ENCODE peak calls at places on chromosomes 3 and 15, in five cellular contexts. X is ascending aorta, R is neuronal stem cell, H is Karpas-422, N is body of pancreas. U is an unnamed sample.

GRCh38 chr3:45994661-45995369 is 809 bp downstream of the FYCO1 start:
- DNase-seq in N (no peak), X (peak; percentile 64), H (peak; percentile 68), R (no peak), U (no peak)

GRCh38 chr3:138325990-138326389 is 3.7 kb downstream of the NME9 start:
- DNase-seq in H (no peak), N (no peak), R (no peak), X (no peak), U (peak; percentile 5)

GRCh38 chr15:35440265-35440664 is 105.7 kb downstream of the DPH6 start:
- DNase-seq in X (no peak), R (no peak), N (no peak), H (no peak), U (no peak)

GRCh38 chr3:48820626-48821324 is 26.9 kb downstream of the PRKAR2A start:
- DNase-seq in R (no peak), X (no peak), H (no peak), N (no peak), U (no peak)

GRCh38 chr15:95561463-95561862 is 769.0 kb upstream of the NR2F2 start:
- DNase-seq in X (no peak), H (no peak), N (no peak), R (no peak), U (no peak)

GRCh38 chr3:65672876-65673815 is 365.6 kb downstream of the MAGI1 start:
- DNase-seq in X (no peak), R (peak; percentile 48), H (peak; percentile 83), N (peak; percentile 59), U (no peak)

GRCh38 chr15:90376789-90377188 is 11.3 kb upstream of the IQGAP1 start:
- DNase-seq in X (no peak), N (no peak), R (no peak), H (no peak), U (no peak)

GRCh38 chr3:3196148-3196861 is 16.8 kb upstream of the CRBN start:
- DNase-seq in X (no peak), H (peak; percentile 59), N (no peak), R (no peak), U (no peak)

GRCh38 chr3:56758539-56758981 is 43.2 kb downstream of the ARHGEF3 start:
- DNase-seq in X (no peak), R (no peak), H (peak; percentile 36), N (peak; percentile 53), U (no peak)

GRCh38 chr15:96416218-96416933 is 85.9 kb downstream of the NR2F2 start:
- DNase-seq in N (no peak), H (no peak), R (no peak), X (no peak), U (no peak)

GRCh38 chr15:85646538-85647091 is 148.1 kb downstream of the KLHL25 start:
- DNase-seq in H (no peak), X (no peak), N (no peak), R (no peak), U (no peak)

GRCh38 chr3:196108075-196108743 is 26.3 kb upstream of the TFRC start:
- DNase-seq in H (no peak), R (no peak), N (no peak), X (no peak), U (no peak)

GRCh38 chr15:83170474-83171165 is 37.0 kb downstream of the HDGFL3 start:
- DNase-seq in R (no peak), X (no peak), N (no peak), H (no peak), U (no peak)

GRCh38 chr3:49606427-49606826 is 52.1 kb downstream of the BSN start:
- DNase-seq in X (no peak), H (no peak), N (no peak), R (no peak), U (no peak)

GRCh38 chr3:162270059-162270458 is 773.5 kb downstream of the OTOL1 start:
- DNase-seq in N (no peak), H (no peak), R (no peak), X (no peak), U (no peak)

GRCh38 chr15:40297356-40297755 is 10.4 kb downstream of the PLCB2 start:
- DNase-seq in N (no peak), R (no peak), X (no peak), H (no peak), U (no peak)

GRCh38 chr3:30548605-30549004 is 57.8 kb upstream of the TGFBR2 start:
- DNase-seq in R (no peak), H (no peak), N (no peak), X (no peak), U (no peak)

GRCh38 chr15:40691737-40692136 is 3.2 kb upstream of the RAD51 start:
- DNase-seq in H (no peak), N (no peak), R (no peak), X (no peak), U (no peak)

GRCh38 chr3:136898954-136899353 is 36.9 kb downstream of the NCK1 start:
- DNase-seq in N (no peak), X (no peak), H (no peak), R (no peak), U (no peak)

GRCh38 chr3:150238043-150238802 is 169.9 kb upstream of the TSC22D2 start:
- DNase-seq in R (no peak), X (no peak), H (no peak), N (peak; percentile 21), U (no peak)

GRCh38 chr3:36482880-36483279 is 102.6 kb downstream of the STAC start:
- DNase-seq in R (no peak), N (no peak), H (no peak), X (no peak), U (no peak)

GRCh38 chr15:90664650-90665287 is 52.4 kb upstream of the BLM start:
- DNase-seq in X (no peak), R (no peak), N (peak; percentile 31), H (peak; percentile 48), U (no peak)

GRCh38 chr3:109944836-109945235 is 607.5 kb upstream of the DPPA4 start:
- DNase-seq in H (no peak), X (no peak), N (no peak), R (no peak), U (no peak)

GRCh38 chr3:56131976-56132590 is 336.2 kb downstream of the ERC2 start:
- DNase-seq in H (no peak), X (peak; percentile 64), R (no peak), N (no peak), U (no peak)

GRCh38 chr15:67413770-67414429 is 107.0 kb upstream of the C15orf61 start:
- DNase-seq in N (no peak), X (no peak), H (no peak), R (no peak), U (no peak)

GRCh38 chr3:12658593-12659058 is 5.3 kb downstream of the RAF1 start:
- DNase-seq in N (no peak), X (no peak), H (no peak), R (no peak), U (no peak)

GRCh38 chr15:85759391-85759790 is 35.3 kb downstream of the KLHL25 start:
- DNase-seq in N (no peak), X (no peak), H (no peak), R (no peak), U (no peak)

GRCh38 chr15:57353317-57353804 is 22.9 kb upstream of the CGNL1 start:
- DNase-seq in X (no peak), H (no peak), R (no peak), N (no peak), U (no peak)

GRCh38 chr3:17136251-17136721 is 251.5 kb downstream of the PLCL2 start:
- DNase-seq in X (peak; percentile 64), H (no peak), N (no peak), R (no peak), U (no peak)

DNA sequence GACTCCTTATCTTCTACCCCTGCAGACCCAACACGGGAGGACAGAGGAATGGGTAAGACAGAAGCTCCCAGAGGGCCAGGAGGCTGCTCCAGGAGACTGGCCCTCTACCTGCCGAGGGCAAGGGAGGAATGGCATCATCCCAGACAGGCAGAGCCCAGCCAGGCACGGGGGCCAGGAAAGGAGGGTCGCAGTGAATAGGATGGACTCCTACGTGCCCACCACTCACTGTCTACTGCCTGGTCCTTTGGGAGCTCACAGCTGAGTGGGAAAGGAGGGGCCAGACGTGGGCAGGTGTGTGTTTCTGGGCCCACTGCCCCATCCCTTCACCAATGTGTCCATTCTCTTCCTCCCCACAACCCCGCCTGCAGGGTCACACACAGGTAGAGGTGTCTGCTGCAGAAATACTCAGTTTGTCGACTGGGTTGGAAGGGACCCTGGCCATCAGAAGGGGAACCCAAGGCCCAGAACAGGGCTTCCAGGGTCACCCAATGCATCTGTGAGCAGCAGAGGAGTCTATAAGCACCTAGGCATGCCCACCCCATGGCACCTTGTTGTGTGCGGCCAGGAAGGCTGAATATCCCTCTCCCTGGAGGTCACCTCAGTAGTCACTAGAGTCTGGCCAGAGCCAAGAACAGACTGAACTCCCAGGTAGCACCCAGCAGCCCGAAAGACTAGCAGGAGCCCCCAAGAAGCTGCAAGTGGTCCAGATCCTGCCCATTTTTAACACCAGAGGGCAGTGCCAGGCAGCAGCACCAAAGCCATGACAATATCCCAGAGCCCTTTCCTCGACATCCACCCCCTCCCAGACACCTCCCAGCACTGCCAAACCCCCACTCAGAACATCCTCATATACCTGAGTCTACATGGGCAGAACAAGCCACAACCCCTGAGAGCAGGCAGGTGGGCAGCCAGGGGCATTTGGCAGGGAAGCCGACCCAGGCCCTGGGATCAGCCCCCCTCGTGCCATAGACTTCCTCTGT is 24.0 kb downstream of the TKT start:
- DNase-seq in N (no peak), R (no peak), H (no peak), X (no peak), U (no peak)
- H3K4me1 ChIP-seq in N (peaks cover 10% of the 10 kb centered on the region), R (peaks cover 5% of the 10 kb centered on the region), H (no peaks in the 10 kb centered on the region), X (peaks cover 9% of the 10 kb centered on the region), U (peaks cover 15% of the 10 kb centered on the region)

GRCh38 chr3:186612065-186612464 is 795 bp upstream of the AHSG start:
- DNase-seq in N (no peak), X (no peak), R (no peak), H (no peak), U (no peak)

GRCh38 chr3:186614597-186615483 is 2.0 kb downstream of the AHSG start:
- DNase-seq in N (peak; percentile 83), R (peak; percentile 86), X (peak; percentile 83), H (peak; percentile 92), U (no peak)

GRCh38 chr3:186614266-186614596 is 1.4 kb downstream of the AHSG start:
- DNase-seq in R (no peak), N (no peak), H (no peak), X (no peak), U (no peak)

GRCh38 chr3:186612721-186613636 is at the start of gene AHSG:
- DNase-seq in N (no peak), X (no peak), R (no peak), H (no peak), U (no peak)

GRCh38 chr3:186613637-186614265 is 891 bp downstream of the AHSG start:
- DNase-seq in R (no peak), N (no peak), H (no peak), X (no peak), U (no peak)
- H3K4me1 ChIP-seq in R (no peaks in the 10 kb centered on the region), N (peaks cover 7% of the 10 kb centered on the region), H (peaks cover 10% of the 10 kb centered on the region), X (peaks cover 2% of the 10 kb centered on the region), U (peaks cover 15% of the 10 kb centered on the region)

GRCh38 chr3:33578325-33579180 is 138.3 kb upstream of the UBP1 start:
- DNase-seq in N (no peak), R (peak; percentile 14), X (no peak), H (no peak), U (no peak)
- H3K4me1 ChIP-seq in N (no peaks in the 10 kb centered on the region), R (peaks cover 11% of the 10 kb centered on the region), X (no peaks in the 10 kb centered on the region), H (peaks cover 36% of the 10 kb centered on the region), U (no peaks in the 10 kb centered on the region)

DNA sequence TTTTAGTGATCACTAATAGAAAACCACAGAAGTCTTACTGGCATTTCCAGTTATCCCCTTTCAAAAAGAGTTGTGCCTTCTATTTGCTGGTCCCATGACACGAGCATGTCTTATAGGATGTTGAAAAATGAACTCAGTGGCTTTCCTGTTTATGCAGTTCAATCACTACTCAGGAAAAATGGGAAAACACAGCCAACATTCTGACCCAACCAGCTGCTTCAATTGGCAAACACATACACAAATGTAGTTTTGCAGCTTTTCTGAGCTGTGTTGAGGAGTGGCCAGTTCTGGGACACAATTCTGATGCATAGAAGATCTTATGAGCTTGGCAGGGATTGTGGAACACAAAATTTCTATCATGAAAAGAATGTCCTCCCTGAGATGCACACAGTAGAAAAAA is 40.3 kb downstream of the FSTL1 start:
- DNase-seq in N (no peak), R (no peak), X (no peak), H (no peak), U (no peak)
- H3K4me1 ChIP-seq in N (no peaks in the 10 kb centered on the region), R (no peaks in the 10 kb centered on the region), X (no peaks in the 10 kb centered on the region), H (no peaks in the 10 kb centered on the region), U (peaks cover 32% of the 10 kb centered on the region)

U was measured in esophagus muscularis mucosa.